ENCODE peak calls at places on chromosomes 3 and 15, in five cellular contexts. W, G, J, T and P are unnamed samples.

GRCh38 chr15:41695750-41696436 is 35.7 kb downstream of the MGA start:
- DNase-seq in W (peak; percentile 29), T (peak; percentile 81), G (peak; percentile 24), J (no peak), P (no peak)

GRCh38 chr3:134311265-134311664 is 60.6 kb upstream of the RYK start:
- DNase-seq in G (no peak), W (no peak), T (no peak), J (no peak), P (no peak)

GRCh38 chr3:42134867-42135464 is 43.8 kb downstream of the TRAK1 start:
- DNase-seq in G (no peak), T (no peak), J (no peak), W (no peak), P (no peak)

GRCh38 chr3:132083583-132084372 is 49.0 kb upstream of the CPNE4 start:
- DNase-seq in T (no peak), J (no peak), G (no peak), W (no peak), P (no peak)

GRCh38 chr3:32643816-32644215 is 41.2 kb upstream of the CNOT10 start:
- DNase-seq in G (no peak), W (no peak), T (no peak), J (no peak), P (no peak)

GRCh38 chr3:73546961-73547360 is 77.8 kb downstream of the PDZRN3 start:
- DNase-seq in J (no peak), T (no peak), W (no peak), G (no peak), P (no peak)

GRCh38 chr3:150889105-150889504 is 16.1 kb downstream of the MINDY4B start:
- DNase-seq in W (no peak), G (no peak), T (no peak), J (no peak), P (no peak)

GRCh38 chr3:42302924-42303634 is 37.1 kb upstream of the CCK start:
- DNase-seq in J (no peak), T (no peak), W (no peak), G (no peak), P (no peak)

GRCh38 chr3:58025406-58025805 is 17.2 kb downstream of the FLNB start:
- DNase-seq in T (no peak), G (no peak), W (no peak), J (no peak), P (no peak)

GRCh38 chr3:31704651-31705179 is 172.0 kb downstream of the STT3B start:
- DNase-seq in T (no peak), G (peak; percentile 26), W (peak; percentile 22), J (no peak), P (peak; percentile 35)

GRCh38 chr15:88120021-88120420 is 136.5 kb downstream of the NTRK3 start:
- DNase-seq in T (no peak), G (no peak), J (no peak), W (no peak), P (no peak)

GRCh38 chr15:39869251-39869650 is 50.8 kb downstream of the GPR176 start:
- DNase-seq in J (peak; percentile 57), W (no peak), G (no peak), T (no peak), P (no peak)

GRCh38 chr3:16090013-16090412 is 84.5 kb upstream of the GALNT15 start:
- DNase-seq in J (no peak), T (no peak), G (no peak), W (no peak), P (no peak)

GRCh38 chr3:31634485-31634884 is 101.8 kb downstream of the STT3B start:
- DNase-seq in G (no peak), T (no peak), J (no peak), W (no peak), P (no peak)

GRCh38 chr15:50786871-50787270 is 21.4 kb upstream of the SPPL2A start:
- DNase-seq in W (no peak), G (no peak), T (no peak), J (no peak), P (no peak)

GRCh38 chr15:81071130-81071529 is 62.9 kb upstream of the CFAP161 start:
- DNase-seq in T (no peak), J (no peak), W (no peak), G (no peak), P (no peak)

GRCh38 chr15:40105517-40106202 is 3.0 kb downstream of the BMF start:
- DNase-seq in J (no peak), T (peak; percentile 55), W (peak; percentile 57), G (no peak), P (no peak)

GRCh38 chr15:39453500-39454073 is 127.3 kb upstream of the THBS1 start:
- DNase-seq in J (no peak), G (no peak), T (peak; percentile 37), W (no peak), P (no peak)

GRCh38 chr3:147383617-147384016 is 22.7 kb downstream of the ZIC4 start:
- DNase-seq in T (no peak), G (no peak), J (no peak), W (no peak), P (no peak)

GRCh38 chr3:10804183-10804648 is 11.8 kb upstream of the SLC6A11 start:
- DNase-seq in T (no peak), J (no peak), W (no peak), G (no peak), P (no peak)

GRCh38 chr15:39327005-39327725 is 253.7 kb upstream of the THBS1 start:
- DNase-seq in T (no peak), G (no peak), W (no peak), J (no peak), P (no peak)

GRCh38 chr3:13708871-13709595 is 160.1 kb downstream of the FBLN2 start:
- DNase-seq in J (no peak), T (no peak), G (no peak), W (no peak), P (no peak)

GRCh38 chr3:30258426-30259392 is 347.7 kb upstream of the TGFBR2 start:
- DNase-seq in J (peak; percentile 90), W (no peak), G (no peak), T (no peak), P (no peak)

GRCh38 chr15:39127151-39127815 is 453.6 kb upstream of the THBS1 start:
- DNase-seq in J (no peak), T (no peak), W (no peak), G (no peak), P (no peak)

GRCh38 chr15:48516125-48516524 is 129.4 kb downstream of the FBN1 start:
- DNase-seq in G (no peak), J (no peak), T (no peak), W (no peak), P (no peak)

GRCh38 chr3:134838599-134838998 is 43.5 kb downstream of the EPHB1 start:
- DNase-seq in G (no peak), W (no peak), T (no peak), J (no peak), P (no peak)

GRCh38 chr3:165406425-165406824 is 210.2 kb upstream of the SLITRK3 start:
- DNase-seq in J (no peak), W (no peak), G (no peak), T (no peak), P (no peak)

GRCh38 chr3:182165234-182165633 is 453.5 kb downstream of the SOX2 start:
- DNase-seq in J (no peak), W (no peak), T (no peak), G (no peak), P (no peak)